ENCODE peak calls at places on chromosomes 13 and 19, in seven cellular contexts. F is heart right ventricle, J is fibroblast of pulmonary artery, Q is AG10803, V is Peyer's patch, R is suprapubic skin, H is IMR-90. T is an unnamed sample.

GRCh38 chr19:2802826-2803225 is 16.8 kb upstream of the ZNF554 start:
- DNase-seq in H (no peak), R (no peak), Q (no peak), J (no peak), F (no peak), V (no peak), T (no peak)

GRCh38 chr19:48918801-48919247 is 14.7 kb upstream of the DHDH start:
- DNase-seq in J (peak; percentile 16), V (no peak), F (no peak), Q (no peak), R (no peak), H (no peak), T (no peak)

GRCh38 chr13:21846605-21847004 is 175.7 kb downstream of the FGF9 start:
- DNase-seq in F (no peak), H (no peak), R (no peak), J (no peak), V (no peak), Q (no peak), T (no peak)

GRCh38 chr13:46751811-46752635 is 44.9 kb downstream of the ESD start:
- DNase-seq in H (peak; percentile 45), V (no peak), R (no peak), Q (peak; percentile 60), F (no peak), J (no peak), T (no peak)

GRCh38 chr19:11673608-11674041 is 65.1 kb downstream of the ZNF823 start:
- DNase-seq in F (peak; percentile 73), Q (peak; percentile 71), R (no peak), H (peak; percentile 55), V (peak; percentile 64), J (peak; percentile 75), T (no peak)

GRCh38 chr19:30253581-30253996 is 118.6 kb upstream of the ZNF536 start:
- DNase-seq in V (no peak), F (no peak), Q (peak; percentile 73), H (no peak), R (no peak), J (no peak), T (no peak)

GRCh38 chr13:38781539-38781938 is 94.7 kb downstream of the FREM2 start:
- DNase-seq in H (no peak), R (no peak), Q (no peak), F (no peak), J (no peak), V (no peak), T (no peak)

GRCh38 chr19:32309711-32310390 is 35.6 kb upstream of the ZNF507 start:
- DNase-seq in J (no peak), R (no peak), Q (peak; percentile 8), V (no peak), H (no peak), F (no peak), T (no peak)

GRCh38 chr13:46295531-46296464 is 84.1 kb downstream of the LRRC63 start:
- DNase-seq in V (no peak), F (no peak), R (no peak), H (peak; percentile 83), J (peak; percentile 98), Q (peak; percentile 99), T (peak; percentile 41)

GRCh38 chr19:42529248-42529764 is 1.0 kb upstream of the CEACAM1 start:
- DNase-seq in V (peak; percentile 85), F (peak; percentile 46), Q (peak; percentile 29), H (peak; percentile 19), J (peak; percentile 73), R (no peak), T (peak; percentile 12)

GRCh38 chr13:39119422-39119821 is 81.2 kb downstream of the NHLRC3 start:
- DNase-seq in V (no peak), J (no peak), Q (no peak), H (no peak), F (no peak), R (no peak), T (no peak)

GRCh38 chr13:91078093-91078679 is 269.3 kb upstream of the MIR17HG start:
- DNase-seq in J (peak; percentile 25), R (no peak), Q (no peak), H (no peak), F (no peak), V (no peak), T (no peak)

GRCh38 chr19:49896863-49897621 is at the start of gene IL4I1:
- DNase-seq in F (no peak), R (no peak), H (peak; percentile 42), J (peak; percentile 38), Q (peak; percentile 9), V (no peak), T (no peak)

GRCh38 chr19:32173836-32174235 is 171.6 kb upstream of the ZNF507 start:
- DNase-seq in R (no peak), F (no peak), V (no peak), J (no peak), Q (no peak), H (no peak), T (no peak)

GRCh38 chr13:65965496-65965895 is 1264.6 kb downstream of the PCDH9 start:
- DNase-seq in Q (peak; percentile 56), F (no peak), R (no peak), V (no peak), J (peak; percentile 44), H (peak; percentile 20), T (no peak)

GRCh38 chr19:35608250-35608649 is 4.3 kb upstream of the HAUS5 start:
- DNase-seq in Q (no peak), F (no peak), J (no peak), R (no peak), V (no peak), H (no peak), T (no peak)

GRCh38 chr19:46404884-46405658 is 8.3 kb downstream of the CCDC8 start:
- DNase-seq in V (no peak), Q (no peak), F (no peak), R (no peak), H (no peak), J (peak; percentile 63), T (no peak)

GRCh38 chr19:6718741-6719539 is 1.5 kb downstream of the C3 start:
- DNase-seq in V (no peak), H (no peak), Q (peak; percentile 5), R (no peak), F (no peak), J (peak; percentile 75), T (no peak)

GRCh38 chr19:18543814-18544475 is 572 bp upstream of the FKBP8 start:
- DNase-seq in H (peak; percentile 40), J (peak; percentile 67), F (peak; percentile 33), V (peak; percentile 75), R (no peak), Q (peak; percentile 63), T (no peak)

GRCh38 chr13:95929430-95929829 is 123.8 kb downstream of the UGGT2 start:
- DNase-seq in R (no peak), J (no peak), Q (no peak), H (no peak), F (no peak), V (no peak), T (no peak)
- H3K4me3 ChIP-seq in R (no peak overlapping the region), J (no peak overlapping the region), Q (no peak overlapping the region), H (no peak overlapping the region), F (no peak overlapping the region), V (no peak overlapping the region), T (no peak overlapping the region)

DNA sequence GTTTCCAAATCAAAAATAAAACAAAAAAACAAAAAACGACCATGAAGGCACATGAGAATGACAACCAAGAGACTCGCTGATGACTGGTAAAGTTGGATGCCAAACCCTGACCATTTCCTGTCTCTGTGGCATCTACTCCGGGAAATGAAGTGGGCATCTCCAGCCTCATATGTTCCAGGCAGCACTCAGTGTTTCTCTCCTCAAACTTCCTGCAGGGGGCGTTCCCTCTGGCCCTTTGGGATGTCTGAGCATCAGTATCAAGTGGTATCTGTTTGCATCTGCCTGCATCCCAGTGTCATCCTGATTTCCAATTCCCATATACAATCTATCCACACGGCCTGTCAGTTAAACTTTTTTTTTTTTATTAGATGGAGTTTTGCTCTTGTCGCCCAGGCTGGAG is 9.8 kb upstream of the SIGLEC12 start:
- DNase-seq in Q (no peak), H (no peak), V (no peak), F (no peak), R (no peak), J (no peak), T (no peak)
- TF ChIP-seq CTCF in Q (peak; percentile 25), H (no peak), V (no peak), F (no peak), R (no peak), J (peak; percentile 31), T (peak; percentile 36)

GRCh38 chr19:55678121-55678671 is 3.2 kb downstream of the EPN1 start:
- DNase-seq in J (no peak), Q (no peak), F (no peak), V (no peak), H (no peak), R (no peak), T (no peak)
- H3K4me3 ChIP-seq in J (no peak overlapping the region), Q (no peak overlapping the region), F (peak overlapping the region; percentile 72), V (peak overlapping the region; percentile 74), H (no peak overlapping the region), R (no peak overlapping the region), T (no peak overlapping the region)

DNA sequence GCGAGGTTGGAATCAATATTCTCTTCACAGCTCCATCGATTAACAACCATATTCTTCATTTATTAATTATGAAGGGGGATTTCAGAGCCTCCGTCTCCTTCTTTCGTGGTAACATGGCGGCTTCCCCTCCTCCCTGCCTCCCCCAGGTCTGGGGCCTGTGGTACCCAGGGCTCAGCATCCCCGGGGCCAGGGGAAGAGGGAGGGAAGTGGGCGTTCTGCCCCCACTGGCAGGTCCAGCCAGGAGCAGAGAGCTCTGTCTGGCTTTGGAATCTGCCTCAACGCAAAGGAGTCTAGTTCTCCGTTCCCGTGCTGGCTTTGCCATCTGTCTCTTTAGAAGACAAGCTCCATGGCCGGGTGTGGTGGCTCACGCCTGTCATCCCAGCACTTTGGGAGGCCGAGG is 37.8 kb upstream of the ONECUT3 start:
- DNase-seq in R (no peak), V (no peak), F (no peak), H (no peak), J (no peak), Q (no peak), T (no peak)
- TF ChIP-seq CTCF in R (no peak), V (no peak), F (no peak), H (no peak), J (no peak), Q (no peak), T (no peak)

GRCh38 chr19:9838324-9838723 is 3.2 kb downstream of the PIN1 start:
- DNase-seq in H (no peak), V (no peak), R (no peak), Q (no peak), J (no peak), F (no peak), T (no peak)
- H3K4me3 ChIP-seq in H (no peak overlapping the region), V (no peak overlapping the region), R (no peak overlapping the region), Q (no peak overlapping the region), J (no peak overlapping the region), F (no peak overlapping the region), T (no peak overlapping the region)